ENCODE peak calls at places on chromosome 7, in four cellular contexts. S, Q, L and V are unnamed samples.

GRCh38 chr7:44380831-44381493 is 55.6 kb upstream of the CAMK2B start:
- DNase-seq in S (no peak), Q (no peak), L (no peak), V (peak; percentile 59)

GRCh38 chr7:46534593-46535271 is 613.7 kb upstream of the IGFBP3 start:
- DNase-seq in S (no peak), Q (peak; percentile 58), L (peak; percentile 41), V (peak; percentile 9)

GRCh38 chr7:74573499-74573898 is 84.0 kb upstream of the GTF2I start:
- DNase-seq in S (no peak), Q (no peak), L (no peak), V (no peak)

GRCh38 chr7:116628971-116629586 is 42.9 kb upstream of the MET start:
- DNase-seq in S (no peak), Q (no peak), L (no peak), V (peak; percentile 75)

GRCh38 chr7:16174253-16174652 is 247.1 kb downstream of the CRPPA start:
- DNase-seq in S (no peak), Q (no peak), L (no peak), V (no peak)

GRCh38 chr7:3028071-3028766 is 15.4 kb downstream of the CARD11 start:
- DNase-seq in S (no peak), Q (no peak), L (no peak), V (peak; percentile 48)

GRCh38 chr7:105849122-105849855 is 27.1 kb downstream of the ATXN7L1 start:
- DNase-seq in S (no peak), Q (no peak), L (peak; percentile 90), V (peak; percentile 27)

GRCh38 chr7:130441408-130441854 is 615 bp upstream of the CEP41 start:
- DNase-seq in S (no peak), Q (peak; percentile 89), L (peak; percentile 93), V (peak; percentile 54)

GRCh38 chr7:151085329-151085690 is 965 bp upstream of the AGAP3 start:
- DNase-seq in S (no peak), Q (no peak), L (no peak), V (no peak)
- H3K27ac ChIP-seq in S (peak overlapping the region; percentile 90), Q (no peak overlapping the region), L (no peak overlapping the region), V (peak overlapping the region; percentile 72)

DNA sequence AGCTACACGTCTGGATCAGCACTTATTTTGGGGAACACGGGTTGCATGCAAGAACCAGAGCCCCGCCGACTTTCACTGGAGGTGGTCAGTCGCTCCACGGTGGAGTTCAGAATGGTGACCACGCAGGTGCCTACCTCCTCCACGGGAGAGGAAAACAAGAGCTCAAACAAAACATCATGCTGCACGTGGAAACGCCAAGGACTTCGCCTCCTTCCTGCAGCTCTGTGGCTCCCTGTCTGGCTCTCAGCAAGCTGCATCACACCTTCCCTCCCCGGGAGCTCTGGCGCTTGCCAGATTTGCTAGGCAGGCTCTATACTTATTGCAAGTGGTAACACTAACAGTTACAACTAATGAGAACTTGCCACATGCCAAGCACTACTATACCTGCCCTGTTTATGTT is 26.0 kb downstream of the GSDME start:
- DNase-seq in S (no peak), Q (no peak), L (no peak), V (no peak)
- TF ChIP-seq EZH2phosphoT487 in S (no peak), Q (no peak), L (no peak), V (no peak)

GRCh38 chr7:13920053-13920697 is 69.3 kb downstream of the ETV1 start:
- DNase-seq in S (peak; percentile 96), Q (peak; percentile 93), L (peak; percentile 18), V (peak; percentile 93)

GRCh38 chr7:13915891-13916290 is 73.6 kb downstream of the ETV1 start:
- DNase-seq in S (no peak), Q (no peak), L (no peak), V (no peak)

GRCh38 chr7:13921062-13921461 is 68.4 kb downstream of the ETV1 start:
- DNase-seq in S (no peak), Q (no peak), L (no peak), V (no peak)
- H3K27ac ChIP-seq in S (peak overlapping the region; percentile 69), Q (peak overlapping the region; percentile 24), L (no peak overlapping the region), V (no peak overlapping the region)

GRCh38 chr7:94888542-94888941 is 18.9 kb upstream of the PPP1R9A start:
- DNase-seq in S (peak; percentile 34), Q (no peak), L (peak; percentile 24), V (no peak)
- TF ChIP-seq EZH2phosphoT487 in S (no peak), Q (no peak), L (no peak), V (no peak)

GRCh38 chr7:148275359-148275890 is 315.1 kb upstream of the C7orf33 start:
- DNase-seq in S (no peak), Q (no peak), L (no peak), V (no peak)

GRCh38 chr7:148270576-148270975 is 320.0 kb upstream of the C7orf33 start:
- DNase-seq in S (no peak), Q (no peak), L (no peak), V (no peak)

GRCh38 chr7:148274118-148274517 is 316.4 kb upstream of the C7orf33 start:
- DNase-seq in S (no peak), Q (no peak), L (no peak), V (no peak)

GRCh38 chr7:148277042-148277660 is 313.4 kb upstream of the C7orf33 start:
- DNase-seq in S (no peak), Q (no peak), L (no peak), V (no peak)

DNA sequence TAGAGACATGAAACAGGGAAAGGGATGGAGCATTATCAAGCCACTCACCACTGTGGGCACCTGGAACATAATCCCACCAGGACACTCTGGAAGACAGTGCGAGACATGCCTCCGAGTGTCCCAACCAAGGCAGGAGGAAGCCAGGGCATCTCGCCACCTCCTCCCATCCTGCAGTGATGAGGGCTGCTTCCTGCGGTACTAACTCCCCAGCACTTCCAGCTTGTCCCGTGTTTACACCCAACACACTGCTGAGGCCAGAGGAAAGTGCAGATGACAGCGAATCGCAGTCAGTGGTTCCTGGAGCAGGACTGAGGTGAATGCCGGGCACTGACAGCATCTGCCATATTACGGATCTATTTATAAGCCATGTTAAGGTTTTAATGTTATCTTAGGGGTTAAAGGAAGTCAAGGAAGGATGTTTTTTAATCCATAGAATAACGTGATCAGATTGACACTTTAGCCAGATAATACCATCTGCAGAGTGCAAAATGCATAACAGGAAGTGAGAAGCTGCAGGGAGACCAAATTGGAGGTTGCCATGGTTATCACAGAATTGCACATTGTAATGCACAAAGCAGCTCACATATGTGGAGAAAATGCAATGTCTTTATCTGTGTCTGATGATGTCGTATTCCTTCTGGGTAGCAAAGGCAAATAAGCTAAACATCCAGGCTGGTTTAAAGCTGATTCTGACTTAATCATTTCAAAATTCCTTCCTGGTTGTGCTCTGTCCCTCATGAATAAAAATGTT is 314.1 kb upstream of the C7orf33 start:
- DNase-seq in S (no peak), Q (no peak), L (no peak), V (no peak)
- H3K27ac ChIP-seq in S (no peak overlapping the region), Q (no peak overlapping the region), L (no peak overlapping the region), V (no peak overlapping the region)

DNA sequence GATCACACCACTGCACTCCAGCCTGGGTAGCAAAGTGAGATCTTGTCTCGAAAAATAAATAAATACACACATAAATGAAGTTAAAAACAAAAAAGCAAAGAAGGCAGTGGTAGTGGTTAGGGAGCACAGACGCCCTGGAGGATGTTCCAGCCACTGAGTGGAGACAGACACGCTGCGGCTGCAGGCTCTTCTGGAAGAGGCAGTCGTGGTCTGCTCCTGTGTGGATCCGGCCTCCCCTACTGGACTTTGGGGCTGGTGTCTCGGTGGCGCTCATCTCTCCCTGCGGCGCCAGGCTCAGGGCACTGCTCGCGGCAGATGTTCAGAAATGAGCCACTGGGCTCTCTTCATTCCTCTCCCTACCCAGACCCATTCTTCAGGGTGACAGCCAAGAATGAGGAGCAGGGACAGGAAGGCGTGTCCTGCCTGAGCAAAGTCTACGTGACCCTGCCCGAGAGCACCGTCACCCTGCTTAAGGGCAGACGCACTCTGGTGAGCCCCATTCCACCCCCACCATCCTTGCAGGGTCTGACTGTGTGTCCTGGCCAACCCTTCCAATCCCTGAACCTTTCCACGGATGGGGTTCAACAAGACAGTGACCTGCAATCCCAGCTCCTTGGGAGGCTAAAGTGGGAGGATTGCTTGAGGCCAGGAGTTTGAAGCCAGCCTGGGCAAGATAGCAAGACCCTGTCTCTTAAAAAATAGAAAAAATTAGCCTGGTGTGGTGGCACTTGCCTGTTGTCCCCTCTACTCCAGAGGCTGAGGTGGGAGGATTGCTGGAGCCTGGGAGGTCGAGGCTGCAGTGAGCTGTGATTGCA is 26.2 kb downstream of the ZAN start:
- DNase-seq in S (no peak), Q (no peak), L (no peak), V (no peak)
- TF ChIP-seq EZH2phosphoT487 in S (no peak), Q (no peak), L (no peak), V (no peak)